ENCODE peak calls at places on chromosome 13, in four cellular contexts. K, L, X and O are unnamed samples.

GRCh38 chr13:47337781-47338507 is 441.1 kb upstream of the HTR2A start:
- DNase-seq in K (no peak), X (no peak), L (peak), O (no peak)

GRCh38 chr13:46903748-46904147 is 6.9 kb upstream of the HTR2A start:
- DNase-seq in X (no peak), K (no peak), L (no peak), O (no peak)

GRCh38 chr13:73465629-73465974 is 406.8 kb downstream of the KLF5 start:
- DNase-seq in L (peak), X (peak), K (no peak), O (no peak)

GRCh38 chr13:71879129-71879535 is 12.1 kb upstream of the DACH1 start:
- DNase-seq in K (no peak), X (peak), L (peak), O (no peak)

GRCh38 chr13:95481051-95481775 is 71.3 kb upstream of the CLDN10 start:
- DNase-seq in K (no peak), L (peak), X (no peak), O (no peak)

GRCh38 chr13:114148521-114148855 is 16.1 kb upstream of the RASA3 start:
- DNase-seq in X (no peak), K (no peak), L (no peak), O (no peak)

GRCh38 chr13:67408823-67409222 is 178.7 kb upstream of the PCDH9 start:
- DNase-seq in X (no peak), L (peak), K (no peak), O (no peak)

GRCh38 chr13:39370554-39370953 is 232.4 kb downstream of the LHFPL6 start:
- DNase-seq in L (no peak), K (peak), X (peak), O (no peak)

GRCh38 chr13:44231786-44232516 is 141.7 kb upstream of the SERP2 start:
- DNase-seq in K (peak), X (peak), L (peak), O (no peak)

GRCh38 chr13:42746846-42747245 is 34.5 kb upstream of the FAM216B start:
- DNase-seq in K (no peak), L (no peak), X (peak), O (no peak)

GRCh38 chr13:93951153-93951552 is 528.3 kb downstream of the DCT start:
- DNase-seq in K (no peak), L (peak), X (peak), O (no peak)

GRCh38 chr13:24683370-24683769 is 3.2 kb downstream of the ATP12A start:
- DNase-seq in K (no peak), X (no peak), L (no peak), O (no peak)

GRCh38 chr13:83666126-83666525 is 216.1 kb downstream of the SLITRK1 start:
- DNase-seq in K (no peak), L (peak), X (no peak), O (no peak)

GRCh38 chr13:80083097-80083429 is 257.9 kb downstream of the SPRY2 start:
- DNase-seq in L (no peak), K (no peak), X (no peak), O (no peak)

DNA sequence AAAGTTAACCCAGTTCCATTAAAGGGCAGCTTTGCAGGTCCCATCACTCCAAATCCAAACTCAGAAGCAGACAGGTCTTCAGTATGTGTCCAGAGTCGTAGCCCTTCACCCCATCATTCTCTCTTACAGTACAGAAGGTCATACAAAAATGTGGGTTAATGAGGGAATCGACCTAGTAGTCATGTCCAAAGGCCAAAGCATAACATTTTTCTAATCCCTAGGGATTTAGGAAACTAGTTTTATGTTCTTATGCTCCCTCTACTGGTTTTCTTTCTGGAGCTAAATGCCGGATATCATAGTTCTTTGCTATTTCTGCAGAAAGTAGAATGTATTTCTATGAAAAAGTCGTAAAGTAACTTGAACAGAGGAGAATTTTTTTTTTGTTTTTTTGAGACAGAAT is 72.2 kb downstream of the DHRS12 start:
- DNase-seq in K (no peak), X (no peak), L (peak), O (no peak)
- TF ChIP-seq CTCF in K (peak), X (no peak), L (peak), O (peak)

DNA sequence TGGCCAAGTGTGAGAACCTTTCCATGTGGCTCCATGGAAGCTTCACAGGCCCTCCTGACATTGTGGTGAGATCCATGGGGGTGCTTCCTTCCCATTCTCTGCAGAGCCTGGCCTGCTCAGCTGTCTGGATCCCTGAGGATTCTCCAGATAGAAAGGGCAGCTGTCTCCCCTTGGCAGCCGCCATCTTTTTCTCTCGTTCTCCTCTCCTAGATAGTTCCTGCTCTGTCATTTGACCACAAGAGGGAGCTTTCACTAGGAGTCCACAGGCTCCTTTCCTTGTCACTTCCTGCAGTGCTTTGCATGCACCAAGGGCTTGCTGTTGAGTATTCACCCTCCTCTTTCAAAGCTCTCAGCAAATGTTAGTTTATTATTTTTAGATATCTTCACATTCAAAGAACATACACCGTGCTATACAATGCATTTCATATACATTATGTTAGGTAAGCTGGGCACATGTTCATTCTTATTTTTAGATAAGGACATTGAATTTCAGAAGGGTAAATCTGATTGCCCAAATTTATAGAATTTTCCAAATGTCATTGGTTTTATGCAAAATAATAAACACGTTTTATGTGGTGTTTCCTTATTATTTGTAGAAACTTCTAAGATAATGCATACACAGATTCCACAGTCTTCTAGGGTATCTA is 133.2 kb downstream of the FRY start:
- DNase-seq in K (no peak), X (peak), L (peak), O (no peak)
- TF ChIP-seq CTCF in K (no peak), X (peak), L (peak), O (peak)

DNA sequence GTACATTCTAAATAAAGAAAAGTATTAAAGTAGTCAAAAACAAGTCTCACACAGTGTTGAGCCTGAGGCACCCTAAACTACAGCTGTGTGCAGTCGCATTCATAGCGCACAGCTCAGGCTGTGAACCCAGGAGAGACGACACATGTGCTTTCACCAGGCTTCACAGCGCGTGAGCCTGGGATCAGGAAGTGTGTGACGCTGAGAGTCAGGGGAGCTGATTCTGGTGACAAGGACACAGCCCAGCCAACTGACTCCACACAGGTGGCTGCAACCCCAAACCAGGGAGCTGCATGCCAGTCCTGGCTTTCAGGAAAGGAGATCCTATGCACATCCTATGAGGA is 41.6 kb downstream of the COL4A1 start:
- DNase-seq in L (no peak), X (no peak), K (no peak), O (peak)
- TF ChIP-seq CTCF in L (no peak), X (no peak), K (no peak), O (no peak)

GRCh38 chr13:34942732-34943674 is 933 bp downstream of the NBEA start:
- DNase-seq in X (no peak), K (peak), L (no peak), O (no peak)
- TF ChIP-seq CTCF in X (no peak), K (no peak), L (no peak), O (no peak)

GRCh38 chr13:33153421-33154381 is 131.9 kb downstream of the STARD13 start:
- DNase-seq in K (peak), X (peak), L (no peak), O (peak)
- TF ChIP-seq CTCF in K (peak), X (no peak), L (no peak), O (peak)

DNA sequence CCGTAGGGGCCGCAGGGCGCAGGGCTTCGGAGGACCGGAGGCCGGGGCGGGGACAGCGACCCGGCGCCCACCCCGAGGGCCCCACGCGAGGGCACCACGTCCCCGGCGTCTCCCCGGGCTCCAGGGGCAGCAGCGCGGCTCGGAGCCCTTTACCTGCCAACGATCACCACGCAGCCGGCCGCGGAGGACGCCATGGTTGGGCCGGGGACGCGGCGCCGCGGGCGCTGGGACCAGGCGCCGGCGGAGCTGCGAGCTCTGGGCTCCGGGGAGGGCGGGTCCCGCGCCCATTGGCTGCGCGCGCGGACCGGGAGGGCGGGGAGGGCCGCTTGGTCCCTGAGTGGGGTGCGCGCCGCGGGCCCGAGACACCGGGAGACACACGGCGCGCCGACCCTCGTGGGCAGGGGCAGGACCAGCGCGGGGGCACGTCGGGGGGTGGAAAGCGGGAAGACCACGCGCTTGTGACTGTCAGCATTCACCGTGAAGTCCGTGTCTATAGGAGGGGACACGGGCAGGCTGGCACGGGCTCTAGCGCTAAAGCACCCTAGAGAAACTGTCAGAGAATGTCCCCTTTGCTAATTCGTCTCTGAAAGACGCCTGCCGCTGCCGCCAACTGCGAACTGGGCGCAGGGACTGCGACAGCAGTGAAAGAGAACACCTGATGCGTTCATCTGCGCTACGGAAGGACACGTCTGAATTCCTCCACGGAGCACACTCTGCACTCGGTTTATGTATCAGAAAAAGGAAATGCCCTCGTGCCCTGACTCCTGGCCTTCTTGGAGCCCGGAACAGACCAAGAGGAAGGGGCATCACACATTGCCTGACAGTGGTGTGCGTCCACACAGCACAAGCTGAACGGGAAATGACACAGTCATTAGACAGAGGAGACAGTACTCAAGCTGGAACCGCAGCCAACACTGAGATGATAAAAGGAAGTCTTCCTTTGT is at the start of gene CRYL1:
- DNase-seq in K (peak), X (peak), L (peak), O (no peak)
- TF ChIP-seq CTCF in K (no peak), X (no peak), L (no peak), O (no peak)

DNA sequence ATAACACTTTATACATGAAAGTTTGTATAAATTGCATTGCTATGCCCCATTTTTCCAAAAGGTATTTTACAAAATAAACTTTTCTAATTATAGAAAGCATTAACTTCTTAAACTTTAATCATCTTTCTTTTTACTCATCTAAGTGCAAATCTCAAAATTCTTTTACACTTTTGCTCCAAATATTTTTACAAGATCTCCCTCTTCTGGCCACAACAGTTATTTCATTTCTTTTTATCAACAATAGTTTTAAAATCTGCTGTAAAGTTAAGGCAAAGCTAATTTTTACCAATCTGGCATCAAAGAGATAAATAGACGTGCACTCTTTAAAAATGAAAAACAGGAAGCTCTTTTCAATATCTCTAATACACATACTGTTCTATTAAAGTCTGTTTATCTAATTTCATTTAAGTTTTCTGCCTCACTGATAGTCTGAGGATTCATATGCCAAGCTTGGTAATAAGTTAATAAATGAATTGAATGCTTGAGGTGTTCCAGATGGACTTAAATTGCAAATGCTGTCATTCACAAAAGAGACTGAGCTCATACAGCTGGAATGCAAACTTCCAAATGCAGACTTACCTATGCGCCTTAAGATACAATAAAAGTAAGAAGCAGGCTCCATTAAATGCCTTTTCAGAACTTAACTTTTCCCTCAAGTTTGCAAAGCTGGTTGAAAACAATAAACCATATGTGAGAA is 583.0 kb upstream of the ATXN8OS start:
- DNase-seq in L (peak), K (no peak), X (peak), O (no peak)
- TF ChIP-seq CTCF in L (peak), K (no peak), X (no peak), O (peak)

DNA sequence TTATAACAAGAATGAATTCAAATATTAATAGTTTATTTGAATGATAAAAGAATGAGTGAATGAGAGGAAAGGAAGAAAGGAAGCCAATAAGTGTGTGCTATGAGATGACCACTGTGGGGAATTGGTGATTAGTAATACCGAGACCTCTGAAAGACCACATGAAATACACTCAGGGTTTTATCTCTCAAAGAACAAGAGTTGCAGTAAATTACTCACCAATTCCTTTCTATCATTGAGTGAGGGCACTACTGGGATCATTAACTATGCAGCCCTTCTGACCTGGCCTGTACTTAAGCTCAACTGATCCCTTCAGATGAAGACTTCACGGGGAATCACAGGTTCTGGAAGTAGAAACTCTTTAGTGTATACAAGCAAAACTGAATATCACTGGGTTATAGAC is 1636.1 kb downstream of the SLITRK5 start:
- DNase-seq in L (no peak), K (no peak), X (no peak), O (no peak)
- TF ChIP-seq CTCF in L (no peak), K (no peak), X (no peak), O (no peak)

DNA sequence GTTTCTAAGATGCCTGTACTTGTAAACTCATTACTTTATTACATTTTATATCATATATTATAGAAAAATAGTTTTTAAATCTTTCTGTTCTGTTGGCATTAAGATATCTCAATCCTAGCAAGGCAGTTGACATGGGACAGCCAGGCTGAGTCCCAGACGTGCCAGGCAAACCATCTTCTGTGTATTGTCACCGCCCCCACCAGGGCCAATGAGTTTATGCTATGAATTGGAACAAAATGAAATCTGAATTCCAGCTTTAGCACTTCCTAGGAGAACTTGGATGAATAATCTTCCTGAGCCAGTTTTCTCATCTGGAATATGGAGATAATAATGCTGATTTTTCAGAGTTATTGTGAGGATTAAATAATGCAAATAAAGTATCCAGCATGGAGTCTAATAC is 79.9 kb upstream of the GSX1 start:
- DNase-seq in X (peak), K (no peak), L (peak), O (no peak)
- TF ChIP-seq CTCF in X (peak), K (peak), L (peak), O (peak)

GRCh38 chr13:106446011-106446410 is 89.5 kb downstream of the EFNB2 start:
- DNase-seq in K (no peak), X (peak), L (no peak), O (peak)
- TF ChIP-seq CTCF in K (no peak), X (no peak), L (no peak), O (no peak)